ENCODE peak calls at places on chromosomes 13 and 19, in nine cellular contexts. D, R, Y, Z, F, L, X, G and H are unnamed samples.

GRCh38 chr13:40220299-40220935 is 446.0 kb downstream of the FOXO1 start:
- DNase-seq in Y (no peak), D (no peak), X (peak; percentile 50), G (peak; percentile 44), Z (no peak), F (no peak), R (no peak), L (no peak), H (no peak)

GRCh38 chr13:99657848-99658265 is 156.6 kb downstream of the TM9SF2 start:
- DNase-seq in D (peak; percentile 11), G (peak; percentile 53), R (peak; percentile 26), X (peak; percentile 52), L (no peak), F (no peak), Y (no peak), Z (no peak), H (peak; percentile 54)

GRCh38 chr19:5560156-5560555 is 7.6 kb downstream of the TINCR start:
- DNase-seq in G (no peak), X (no peak), R (no peak), F (no peak), Y (no peak), L (no peak), D (no peak), Z (no peak), H (no peak)

GRCh38 chr13:102900193-102900608 is 54.4 kb downstream of the ERCC5 start:
- DNase-seq in G (no peak), F (no peak), D (no peak), R (no peak), X (no peak), Z (no peak), L (no peak), Y (no peak), H (no peak)

GRCh38 chr13:48919750-48920149 is 56.0 kb upstream of the FNDC3A start:
- DNase-seq in R (no peak), L (no peak), F (no peak), X (no peak), Y (no peak), D (no peak), Z (no peak), G (no peak), H (no peak)

GRCh38 chr19:49019242-49019932 is 2.5 kb upstream of the LHB start:
- DNase-seq in L (peak; percentile 84), D (no peak), G (peak; percentile 69), R (peak; percentile 62), X (peak; percentile 98), Y (peak; percentile 77), Z (peak; percentile 52), F (no peak), H (peak; percentile 81)

GRCh38 chr13:33185853-33186252 is 99.7 kb downstream of the STARD13 start:
- DNase-seq in D (no peak), R (no peak), L (no peak), F (no peak), Y (no peak), G (no peak), Z (no peak), X (no peak), H (peak; percentile 35)

GRCh38 chr19:32498641-32499200 is 82.3 kb upstream of the PDCD5 start:
- DNase-seq in X (no peak), Y (no peak), G (no peak), F (no peak), L (no peak), Z (no peak), R (no peak), D (no peak), H (no peak)

GRCh38 chr19:28710278-28710677 is 502.7 kb downstream of the UQCRFS1 start:
- DNase-seq in Z (peak; percentile 4), X (no peak), Y (no peak), R (no peak), D (no peak), L (no peak), F (no peak), G (peak; percentile 78), H (peak; percentile 70)

GRCh38 chr19:42540071-42540553 is 11.8 kb upstream of the CEACAM1 start:
- DNase-seq in L (no peak), Z (no peak), X (no peak), G (peak; percentile 11), Y (peak; percentile 31), F (no peak), D (no peak), R (no peak), H (peak; percentile 50)

GRCh38 chr13:85367887-85368286 is 431.3 kb downstream of the SLITRK6 start:
- DNase-seq in G (no peak), D (no peak), R (no peak), X (no peak), F (no peak), Z (no peak), L (no peak), Y (no peak), H (no peak)

GRCh38 chr13:29509999-29510586 is 85.4 kb downstream of the SLC7A1 start:
- DNase-seq in X (no peak), D (no peak), L (no peak), Z (no peak), R (no peak), Y (no peak), G (peak; percentile 56), F (no peak), H (no peak)

GRCh38 chr19:36136975-36137686 is 2.7 kb upstream of the CAPNS1 start:
- DNase-seq in R (no peak), D (no peak), L (no peak), X (peak; percentile 76), Z (no peak), G (peak; percentile 87), F (peak; percentile 33), Y (peak; percentile 80), H (peak; percentile 51)

GRCh38 chr19:42250666-42251531 is 4.0 kb downstream of the ERF start:
- DNase-seq in D (no peak), X (peak; percentile 36), R (no peak), Z (no peak), G (peak; percentile 61), Y (no peak), F (no peak), L (no peak), H (no peak)

GRCh38 chr13:46296920-46297319 is 85.2 kb downstream of the LRRC63 start:
- DNase-seq in D (no peak), X (no peak), Z (no peak), F (no peak), L (no peak), R (no peak), Y (no peak), G (peak; percentile 95), H (peak; percentile 95)

GRCh38 chr19:49488046-49488862 is 846 bp downstream of the RPL13A start:
- DNase-seq in L (no peak), Y (no peak), G (peak; percentile 16), R (no peak), D (no peak), F (no peak), Z (no peak), X (no peak), H (no peak)

GRCh38 chr13:97185291-97185690 is 36.8 kb upstream of the MBNL2 start:
- DNase-seq in F (no peak), Z (no peak), G (no peak), X (no peak), R (no peak), D (no peak), Y (no peak), L (no peak), H (no peak)

GRCh38 chr13:101150998-101151397 is 265.3 kb downstream of the NALCN start:
- DNase-seq in L (no peak), R (no peak), Z (no peak), D (no peak), X (no peak), G (peak; percentile 71), F (no peak), Y (no peak), H (peak; percentile 3)

GRCh38 chr13:80113714-80114454 is 227.0 kb downstream of the SPRY2 start:
- DNase-seq in L (no peak), R (no peak), Z (no peak), Y (no peak), X (no peak), G (no peak), D (no peak), F (no peak), H (no peak)

GRCh38 chr19:16018801-16019551 is 57.3 kb upstream of the TPM4 start:
- DNase-seq in X (no peak), F (no peak), R (no peak), Y (peak; percentile 39), D (no peak), G (no peak), L (no peak), Z (no peak), H (no peak)

GRCh38 chr19:10395436-10395835 is 7.9 kb downstream of the CDC37 start:
- DNase-seq in D (no peak), Y (no peak), L (no peak), G (no peak), R (no peak), X (no peak), F (no peak), Z (no peak), H (no peak)

GRCh38 chr13:28533049-28533436 is 38.1 kb upstream of the FLT1 start:
- DNase-seq in L (no peak), Y (no peak), Z (no peak), X (no peak), D (no peak), R (no peak), F (no peak), G (peak; percentile 45), H (peak; percentile 16)

GRCh38 chr19:45955905-45956608 is 17.6 kb downstream of the NOVA2 start:
- DNase-seq in Y (peak; percentile 58), R (no peak), Z (no peak), G (peak; percentile 24), X (peak; percentile 14), L (no peak), F (no peak), D (peak; percentile 63), H (peak; percentile 75)

GRCh38 chr13:60396783-60397692 is at the start of gene TDRD3:
- DNase-seq in Z (peak; percentile 79), D (peak; percentile 74), F (peak; percentile 40), X (peak; percentile 89), G (peak; percentile 94), R (peak; percentile 82), Y (peak; percentile 90), L (peak; percentile 83), H (peak; percentile 90)

GRCh38 chr19:6233827-6234511 is 45.8 kb downstream of the MLLT1 start:
- DNase-seq in X (peak; percentile 48), Y (peak; percentile 89), G (no peak), R (no peak), F (no peak), D (no peak), L (no peak), Z (no peak), H (no peak)

GRCh38 chr19:50510121-50510670 is 795 bp downstream of the JOSD2 start:
- DNase-seq in D (no peak), L (no peak), X (no peak), Z (no peak), G (peak; percentile 42), R (no peak), F (no peak), Y (no peak), H (no peak)

GRCh38 chr19:10517760-10518443 is 655 bp upstream of the S1PR5 start:
- DNase-seq in X (peak; percentile 56), L (no peak), D (peak; percentile 54), Y (no peak), R (no peak), Z (no peak), G (peak; percentile 45), F (no peak), H (no peak)

GRCh38 chr19:17049711-17050280 is 23.2 kb upstream of the CPAMD8 start:
- DNase-seq in Y (no peak), Z (no peak), R (no peak), X (no peak), D (no peak), F (no peak), L (no peak), G (peak; percentile 74), H (peak; percentile 56)

GRCh38 chr19:3024870-3025515 is 4.1 kb downstream of the TLE2 start:
- DNase-seq in R (no peak), G (no peak), F (no peak), Z (no peak), X (no peak), Y (no peak), D (no peak), L (no peak), H (no peak)

GRCh38 chr13:109481046-109481445 is 305.3 kb downstream of the IRS2 start:
- DNase-seq in Y (no peak), Z (no peak), X (no peak), D (no peak), R (no peak), L (no peak), F (no peak), G (no peak), H (peak; percentile 43)

GRCh38 chr19:33235996-33236350 is 10.3 kb upstream of the SLC7A10 start:
- DNase-seq in R (no peak), L (no peak), D (no peak), F (no peak), X (no peak), Z (no peak), Y (no peak), G (no peak), H (no peak)